ENCODE peak calls at places on chromosome 2, in five cellular contexts. K is activated T-helper 1 cell treated with anti-CD3 and anti-CD28 coated beads, Interleukin-2, amount 50 U/mL, for 16 hours; H is EL; V is stimulated activated CD4-positive, alpha-beta T cell treated with anti-CD3 and anti-CD28 coated beads, Interleukin-4, amount 100 ng/mL, for 24 hours; B is GM04504. A is an unnamed sample.

GRCh38 chr2:60439219-60439974 is 114.1 kb downstream of the BCL11A start:
- DNase-seq in K (no peak), H (no peak), V (no peak), B (no peak), A (peak; percentile 75)

GRCh38 chr2:1625281-1626001 is 118.9 kb downstream of the PXDN start:
- DNase-seq in K (no peak), H (peak; percentile 77), V (no peak), B (peak; percentile 63), A (no peak)

GRCh38 chr2:49914281-49914680 is 760.0 kb upstream of the FSHR start:
- DNase-seq in K (no peak), H (peak; percentile 0), V (no peak), B (peak; percentile 4), A (no peak)

GRCh38 chr2:37318401-37318800 is 6.2 kb downstream of the PRKD3 start:
- DNase-seq in K (no peak), H (peak; percentile 39), V (no peak), B (no peak), A (no peak)

GRCh38 chr2:48287971-48288370 is 242.0 kb upstream of the STON1 start:
- DNase-seq in K (no peak), H (no peak), V (no peak), B (no peak), A (no peak)

GRCh38 chr2:236687296-236687955 is 117.8 kb downstream of the ACKR3 start:
- DNase-seq in K (no peak), H (no peak), V (no peak), B (no peak), A (no peak)

GRCh38 chr2:192007819-192008218 is 160.9 kb upstream of the CAVIN2 start:
- DNase-seq in K (no peak), H (no peak), V (no peak), B (no peak), A (no peak)

GRCh38 chr2:186697536-186697935 is 3.7 kb downstream of the FAM171B start:
- DNase-seq in K (no peak), H (peak; percentile 14), V (no peak), B (no peak), A (no peak)

GRCh38 chr2:35410431-35411061 is 945.0 kb upstream of the CRIM1 start:
- DNase-seq in K (peak; percentile 2), H (peak; percentile 47), V (peak; percentile 37), B (no peak), A (no peak)

GRCh38 chr2:68770271-68771111 is 35.9 kb downstream of the ARHGAP25 start:
- DNase-seq in K (no peak), H (no peak), V (no peak), B (no peak), A (no peak)

GRCh38 chr2:38076710-38077430 is 919 bp upstream of the CYP1B1 start:
- DNase-seq in K (peak; percentile 50), H (peak; percentile 88), V (peak; percentile 80), B (peak; percentile 87), A (peak; percentile 57)

GRCh38 chr2:239818086-239818485 is 207.1 kb downstream of the NDUFA10 start:
- DNase-seq in K (no peak), H (no peak), V (no peak), B (no peak), A (no peak)

GRCh38 chr2:216147172-216148131 is 38.3 kb downstream of the XRCC5 start:
- DNase-seq in K (no peak), H (no peak), V (no peak), B (no peak), A (no peak)

GRCh38 chr2:68057658-68058396 is 5.0 kb downstream of the C1D start:
- DNase-seq in K (no peak), H (no peak), V (no peak), B (no peak), A (no peak)

GRCh38 chr2:240638517-240639160 is 13.4 kb downstream of the GPR35 start:
- DNase-seq in K (no peak), H (no peak), V (no peak), B (no peak), A (no peak)

GRCh38 chr2:8154936-8155335 is 526.9 kb upstream of the ID2 start:
- DNase-seq in K (peak; percentile 8), H (peak; percentile 39), V (peak; percentile 64), B (no peak), A (no peak)

GRCh38 chr2:170139276-170139967 is 38.5 kb upstream of the MYO3B start:
- DNase-seq in K (no peak), H (no peak), V (no peak), B (no peak), A (no peak)

GRCh38 chr2:113138428-113139322 is 11.3 kb downstream of the IL1RN start:
- DNase-seq in K (peak; percentile 12), H (peak; percentile 62), V (peak; percentile 75), B (peak; percentile 36), A (no peak)

GRCh38 chr2:74101574-74102300 is 46.0 kb downstream of the BOLA3 start:
- DNase-seq in K (no peak), H (no peak), V (no peak), B (no peak), A (no peak)

GRCh38 chr2:24083567-24084385 is 858 bp downstream of the TP53I3 start:
- DNase-seq in K (no peak), H (peak; percentile 84), V (peak; percentile 39), B (peak; percentile 56), A (peak; percentile 58)